ENCODE peak calls at places on chromosome 3, in four cellular contexts. B, L, Y and F are unnamed samples.
A peak's percentile ranks its signal among the peaks of the same experiment; 100 is the strongest.

GRCh38 chr3:60742606-60743145 is 508.6 kb downstream of the FHIT start:
- DNase-seq in B (no peak), L (peak; percentile 71), Y (no peak), F (peak; percentile 71)

GRCh38 chr3:167876603-167877325 is 141.2 kb downstream of the SERPINI1 start:
- DNase-seq in B (no peak), L (peak; percentile 93), Y (no peak), F (peak; percentile 91)

GRCh38 chr3:76638006-76638405 is 401.9 kb upstream of the ROBO2 start:
- DNase-seq in B (no peak), L (peak; percentile 47), Y (no peak), F (no peak)

GRCh38 chr3:4665197-4665596 is 172.0 kb downstream of the ITPR1 start:
- DNase-seq in B (no peak), L (no peak), Y (no peak), F (no peak)

GRCh38 chr3:97694876-97695275 is 69.7 kb upstream of the ARL6 start:
- DNase-seq in B (no peak), L (no peak), Y (no peak), F (no peak)

GRCh38 chr3:53222183-53222901 is 33.5 kb downstream of the TKT start:
- DNase-seq in B (no peak), L (no peak), Y (no peak), F (no peak)

GRCh38 chr3:63580151-63580550 is 72.3 kb upstream of the SNTN start:
- DNase-seq in B (no peak), L (no peak), Y (no peak), F (no peak)

GRCh38 chr3:197327701-197328100 is 29.3 kb upstream of the DLG1 start:
- DNase-seq in B (no peak), L (peak; percentile 79), Y (no peak), F (no peak)

GRCh38 chr3:69770976-69771634 is 31.8 kb downstream of the MITF start:
- DNase-seq in B (no peak), L (peak; percentile 71), Y (no peak), F (peak; percentile 55)

GRCh38 chr3:159824341-159824740 is 164.3 kb upstream of the IL12A start:
- DNase-seq in B (no peak), L (peak; percentile 91), Y (no peak), F (peak; percentile 96)